ENCODE peak calls at places on chromosomes 3 and 15, in seven cellular contexts. One of them, this sample, is unnamed.

GRCh38 chr15:52103217-52104207 is 9.1 kb downstream of the BCL2L10 start:
- DNase-seq in transverse colon: peak
- DNase-seq in HepG2: peak
- DNase-seq in upper lobe of left lung: no peak
- DNase-seq in K562: no peak
- DNase-seq in stomach: no peak
- DNase-seq in HL-60: no peak
- DNase-seq in this sample: no peak

GRCh38 chr3:32780735-32781210 is 37.0 kb upstream of the TRIM71 start:
- DNase-seq in K562: peak
- DNase-seq in transverse colon: peak
- DNase-seq in stomach: peak
- DNase-seq in upper lobe of left lung: peak
- DNase-seq in HL-60: no peak
- DNase-seq in HepG2: peak
- DNase-seq in this sample: peak

GRCh38 chr3:70982700-70983140 is 600.8 kb downstream of the FOXP1 start:
- DNase-seq in HepG2: no peak
- DNase-seq in upper lobe of left lung: no peak
- DNase-seq in transverse colon: no peak
- DNase-seq in stomach: peak
- DNase-seq in K562: no peak
- DNase-seq in HL-60: no peak
- DNase-seq in this sample: no peak

GRCh38 chr3:122058294-122058693 is 3.1 kb downstream of the CD86 start:
- DNase-seq in HepG2: no peak
- DNase-seq in transverse colon: no peak
- DNase-seq in upper lobe of left lung: no peak
- DNase-seq in K562: no peak
- DNase-seq in stomach: no peak
- DNase-seq in HL-60: no peak
- DNase-seq in this sample: no peak

GRCh38 chr15:41790169-41790568 is 15.9 kb downstream of the MAPKBP1 start:
- DNase-seq in stomach: no peak
- DNase-seq in HL-60: no peak
- DNase-seq in upper lobe of left lung: no peak
- DNase-seq in transverse colon: no peak
- DNase-seq in HepG2: no peak
- DNase-seq in K562: peak
- DNase-seq in this sample: no peak

GRCh38 chr3:31503456-31503855 is 29.3 kb upstream of the STT3B start:
- DNase-seq in HL-60: no peak
- DNase-seq in upper lobe of left lung: no peak
- DNase-seq in transverse colon: no peak
- DNase-seq in HepG2: no peak
- DNase-seq in stomach: no peak
- DNase-seq in K562: no peak
- DNase-seq in this sample: no peak

GRCh38 chr3:17478673-17479072 is 263.8 kb downstream of the TBC1D5 start:
- DNase-seq in HL-60: peak
- DNase-seq in upper lobe of left lung: no peak
- DNase-seq in transverse colon: no peak
- DNase-seq in stomach: no peak
- DNase-seq in K562: no peak
- DNase-seq in HepG2: peak
- DNase-seq in this sample: no peak

GRCh38 chr15:81294501-81294850 is 29.5 kb downstream of the STARD5 start:
- DNase-seq in upper lobe of left lung: no peak
- DNase-seq in K562: no peak
- DNase-seq in stomach: no peak
- DNase-seq in HL-60: no peak
- DNase-seq in transverse colon: peak
- DNase-seq in HepG2: no peak
- DNase-seq in this sample: peak

GRCh38 chr3:62003833-62004232 is 369.5 kb downstream of the FEZF2 start:
- DNase-seq in HepG2: no peak
- DNase-seq in upper lobe of left lung: no peak
- DNase-seq in stomach: no peak
- DNase-seq in K562: no peak
- DNase-seq in HL-60: no peak
- DNase-seq in transverse colon: no peak
- DNase-seq in this sample: no peak

GRCh38 chr15:33296856-33297255 is 13.9 kb upstream of the RYR3 start:
- DNase-seq in stomach: no peak
- DNase-seq in HL-60: no peak
- DNase-seq in HepG2: no peak
- DNase-seq in transverse colon: no peak
- DNase-seq in K562: no peak
- DNase-seq in upper lobe of left lung: no peak
- DNase-seq in this sample: no peak

GRCh38 chr15:58748787-58749531 is 548 bp downstream of the ADAM10 start:
- DNase-seq in K562: peak
- DNase-seq in transverse colon: peak
- DNase-seq in HL-60: no peak
- DNase-seq in stomach: peak
- DNase-seq in HepG2: peak
- DNase-seq in upper lobe of left lung: peak
- DNase-seq in this sample: peak

GRCh38 chr15:70109982-70110381 is 12.3 kb upstream of the TLE3 start:
- DNase-seq in HL-60: no peak
- DNase-seq in stomach: no peak
- DNase-seq in transverse colon: no peak
- DNase-seq in K562: no peak
- DNase-seq in HepG2: no peak
- DNase-seq in upper lobe of left lung: no peak
- DNase-seq in this sample: no peak

GRCh38 chr3:170813261-170813660 is 56.7 kb downstream of the RPL22L1 start:
- DNase-seq in upper lobe of left lung: no peak
- DNase-seq in stomach: no peak
- DNase-seq in HepG2: no peak
- DNase-seq in K562: no peak
- DNase-seq in transverse colon: no peak
- DNase-seq in HL-60: no peak
- DNase-seq in this sample: no peak

GRCh38 chr3:139578783-139579182 is 39.2 kb upstream of the RBP1 start:
- DNase-seq in transverse colon: no peak
- DNase-seq in HepG2: no peak
- DNase-seq in K562: no peak
- DNase-seq in HL-60: no peak
- DNase-seq in upper lobe of left lung: peak
- DNase-seq in stomach: no peak
- DNase-seq in this sample: no peak

GRCh38 chr3:139574026-139574947 is 34.7 kb upstream of the RBP1 start:
- DNase-seq in stomach: peak
- DNase-seq in K562: no peak
- DNase-seq in HL-60: no peak
- DNase-seq in upper lobe of left lung: no peak
- DNase-seq in HepG2: no peak
- DNase-seq in transverse colon: no peak
- DNase-seq in this sample: no peak

GRCh38 chr3:139577899-139578298 is 38.4 kb upstream of the RBP1 start:
- DNase-seq in upper lobe of left lung: no peak
- DNase-seq in transverse colon: no peak
- DNase-seq in K562: no peak
- DNase-seq in HepG2: no peak
- DNase-seq in stomach: no peak
- DNase-seq in HL-60: no peak
- DNase-seq in this sample: no peak

GRCh38 chr3:139571744-139572143 is 32.2 kb upstream of the RBP1 start:
- DNase-seq in transverse colon: no peak
- DNase-seq in HL-60: no peak
- DNase-seq in stomach: no peak
- DNase-seq in HepG2: no peak
- DNase-seq in K562: no peak
- DNase-seq in upper lobe of left lung: no peak
- DNase-seq in this sample: no peak

DNA sequence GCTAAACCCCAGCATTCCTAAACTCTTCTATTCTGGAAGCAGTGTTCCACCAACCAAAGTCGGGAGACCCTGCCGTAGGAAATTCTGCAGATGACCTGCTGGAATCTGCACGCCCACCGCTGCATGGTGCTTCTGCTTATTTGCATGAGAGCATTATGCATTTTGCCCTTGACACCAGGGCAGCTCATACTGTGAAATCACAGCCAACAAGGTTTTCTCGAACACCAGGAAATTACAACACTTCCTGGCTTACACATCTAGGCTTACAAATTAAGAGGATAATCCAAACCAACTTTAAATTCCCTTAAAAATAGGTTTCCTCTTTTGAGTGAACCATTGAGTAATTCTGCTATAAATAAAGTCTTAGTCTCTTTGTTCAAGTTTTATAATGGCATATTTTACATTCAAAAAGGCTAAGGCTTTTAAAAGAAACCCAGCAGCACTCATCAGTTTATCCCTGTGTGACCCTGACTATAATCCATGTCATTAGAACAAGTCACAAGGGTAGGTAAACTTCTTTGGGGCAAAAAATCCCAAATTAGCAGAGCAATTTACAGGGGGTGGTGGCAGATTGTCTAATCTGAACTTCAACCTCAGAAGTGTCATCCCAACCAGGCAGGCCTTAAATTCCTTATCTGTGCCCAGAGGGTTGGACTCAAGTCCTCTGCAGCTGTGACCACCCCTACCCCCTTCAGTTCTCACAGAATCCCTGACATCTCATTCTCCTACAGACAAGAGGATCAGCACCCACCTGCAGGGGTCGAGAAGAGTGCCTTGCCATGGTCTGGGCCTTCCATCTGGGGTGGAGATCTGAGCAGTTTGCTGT is 33.5 kb upstream of the RBP1 start:
- DNase-seq in HL-60: peak
- DNase-seq in transverse colon: no peak
- DNase-seq in K562: no peak
- DNase-seq in HepG2: no peak
- DNase-seq in stomach: no peak
- DNase-seq in upper lobe of left lung: no peak
- DNase-seq in this sample: no peak
- TF ChIP-seq POLR2AphosphoS5 in HL-60: no peak
- TF ChIP-seq POLR2AphosphoS5 in transverse colon: no peak
- TF ChIP-seq POLR2AphosphoS5 in K562: no peak
- TF ChIP-seq POLR2AphosphoS5 in HepG2: no peak
- TF ChIP-seq POLR2AphosphoS5 in stomach: no peak
- TF ChIP-seq POLR2AphosphoS5 in upper lobe of left lung: no peak
- TF ChIP-seq POLR2AphosphoS5 in this sample: peak

GRCh38 chr3:98901465-98902174 is at the start of gene DCBLD2:
- DNase-seq in stomach: peak
- DNase-seq in transverse colon: peak
- DNase-seq in K562: peak
- DNase-seq in HepG2: peak
- DNase-seq in upper lobe of left lung: peak
- DNase-seq in HL-60: peak
- DNase-seq in this sample: peak

GRCh38 chr3:98894791-98895576 is 6.5 kb downstream of the DCBLD2 start:
- DNase-seq in upper lobe of left lung: no peak
- DNase-seq in HepG2: no peak
- DNase-seq in K562: no peak
- DNase-seq in transverse colon: no peak
- DNase-seq in HL-60: no peak
- DNase-seq in stomach: no peak
- DNase-seq in this sample: no peak

GRCh38 chr3:98901032-98901464 is 447 bp downstream of the DCBLD2 start:
- DNase-seq in K562: peak
- DNase-seq in upper lobe of left lung: peak
- DNase-seq in transverse colon: peak
- DNase-seq in stomach: peak
- DNase-seq in HL-60: peak
- DNase-seq in HepG2: peak
- DNase-seq in this sample: peak

GRCh38 chr3:98900265-98901031 is 1.0 kb downstream of the DCBLD2 start:
- DNase-seq in transverse colon: no peak
- DNase-seq in K562: no peak
- DNase-seq in stomach: no peak
- DNase-seq in upper lobe of left lung: no peak
- DNase-seq in HepG2: no peak
- DNase-seq in HL-60: no peak
- DNase-seq in this sample: no peak

DNA sequence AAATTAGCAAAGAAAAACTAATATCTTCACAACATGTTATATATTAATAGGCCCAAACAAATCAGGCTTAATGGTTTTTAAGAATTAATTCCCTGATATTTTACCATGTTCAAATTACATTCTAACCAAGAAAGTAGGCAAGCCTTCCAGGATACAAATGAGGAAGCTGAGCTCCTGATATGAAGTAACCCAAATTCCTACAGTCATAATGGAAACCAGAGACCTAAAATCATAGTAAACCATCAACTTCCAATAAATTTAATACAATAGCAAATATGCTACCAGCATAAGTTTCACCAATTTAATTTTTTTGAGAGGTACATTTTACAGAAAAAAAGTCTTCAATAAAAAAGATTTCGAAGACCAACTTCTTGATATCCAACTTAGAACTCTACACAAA is 3.8 kb downstream of the DCBLD2 start:
- DNase-seq in transverse colon: no peak
- DNase-seq in HL-60: no peak
- DNase-seq in stomach: no peak
- DNase-seq in K562: no peak
- DNase-seq in upper lobe of left lung: no peak
- DNase-seq in HepG2: no peak
- DNase-seq in this sample: no peak
- H3K4me3 ChIP-seq in transverse colon: no peak
- H3K4me3 ChIP-seq in HL-60: no peak
- H3K4me3 ChIP-seq in stomach: no peak
- H3K4me3 ChIP-seq in K562: no peak
- H3K4me3 ChIP-seq in upper lobe of left lung: no peak
- H3K4me3 ChIP-seq in HepG2: no peak
- H3K4me3 ChIP-seq in this sample: no peak

GRCh38 chr3:146092230-146092629 is 68.8 kb downstream of the PLOD2 start:
- DNase-seq in K562: no peak
- DNase-seq in stomach: no peak
- DNase-seq in HepG2: peak
- DNase-seq in transverse colon: no peak
- DNase-seq in upper lobe of left lung: no peak
- DNase-seq in HL-60: no peak
- DNase-seq in this sample: no peak
- TF ChIP-seq POLR2AphosphoS5 in K562: no peak
- TF ChIP-seq POLR2AphosphoS5 in stomach: no peak
- TF ChIP-seq POLR2AphosphoS5 in HepG2: no peak
- TF ChIP-seq POLR2AphosphoS5 in transverse colon: no peak
- TF ChIP-seq POLR2AphosphoS5 in upper lobe of left lung: no peak
- TF ChIP-seq POLR2AphosphoS5 in HL-60: no peak
- TF ChIP-seq POLR2AphosphoS5 in this sample: no peak

GRCh38 chr3:10514407-10515069 is 9.2 kb upstream of the ATP2B2 start:
- DNase-seq in transverse colon: no peak
- DNase-seq in HL-60: no peak
- DNase-seq in stomach: no peak
- DNase-seq in K562: no peak
- DNase-seq in upper lobe of left lung: no peak
- DNase-seq in HepG2: peak
- DNase-seq in this sample: peak

GRCh38 chr3:10516835-10517465 is 11.6 kb upstream of the ATP2B2 start:
- DNase-seq in upper lobe of left lung: no peak
- DNase-seq in stomach: no peak
- DNase-seq in K562: no peak
- DNase-seq in HL-60: no peak
- DNase-seq in transverse colon: no peak
- DNase-seq in HepG2: no peak
- DNase-seq in this sample: peak

GRCh38 chr3:10513306-10513705 is 7.9 kb upstream of the ATP2B2 start:
- DNase-seq in HL-60: no peak
- DNase-seq in K562: no peak
- DNase-seq in stomach: no peak
- DNase-seq in HepG2: no peak
- DNase-seq in transverse colon: no peak
- DNase-seq in upper lobe of left lung: no peak
- DNase-seq in this sample: peak

GRCh38 chr3:10515884-10516495 is 10.6 kb upstream of the ATP2B2 start:
- DNase-seq in upper lobe of left lung: no peak
- DNase-seq in transverse colon: no peak
- DNase-seq in HepG2: peak
- DNase-seq in stomach: no peak
- DNase-seq in K562: peak
- DNase-seq in HL-60: no peak
- DNase-seq in this sample: peak

GRCh38 chr3:10515396-10515795 is 10.0 kb upstream of the ATP2B2 start:
- DNase-seq in upper lobe of left lung: no peak
- DNase-seq in HepG2: no peak
- DNase-seq in stomach: no peak
- DNase-seq in transverse colon: no peak
- DNase-seq in HL-60: no peak
- DNase-seq in K562: no peak
- DNase-seq in this sample: peak
- H3K4me3 ChIP-seq in upper lobe of left lung: no peak
- H3K4me3 ChIP-seq in HepG2: no peak
- H3K4me3 ChIP-seq in stomach: no peak
- H3K4me3 ChIP-seq in transverse colon: no peak
- H3K4me3 ChIP-seq in HL-60: no peak
- H3K4me3 ChIP-seq in K562: no peak
- H3K4me3 ChIP-seq in this sample: no peak